ENCODE peak calls at places on chromosomes 13 and 19, in ten cellular contexts. K is CD8-positive, alpha-beta memory T cell; M is fibroblast of lung; O is tibial nerve; G is prostate gland; V is naive thymus-derived CD4-positive, alpha-beta T cell; I is Caco-2; X is ascending aorta; S is CD4-positive, CD25-positive, alpha-beta regulatory T cell; E is left ventricle myocardium inferior. N is an unnamed sample. For H3K9me3 and H3K4me1, the result is how much of the 10 kb centered on the place peaks cover.

GRCh38 chr13:50222569-50223332 is 207.5 kb downstream of the KCNRG start:
- DNase-seq in K (peak), M (peak), O (peak), G (peak), V (no peak), I (peak), X (peak), S (no peak), E (peak), N (no peak)

GRCh38 chr19:40542197-40542859 is 34.3 kb upstream of the SHKBP1 start:
- DNase-seq in K (no peak), M (peak), O (no peak), G (no peak), V (no peak), I (no peak), X (peak), S (no peak), E (peak), N (no peak)

GRCh38 chr19:34269968-34270621 is 15.7 kb downstream of the GARRE1 start:
- DNase-seq in K (peak), M (peak), O (no peak), G (no peak), V (peak), I (peak), X (peak), S (peak), E (peak), N (peak)

GRCh38 chr13:44249439-44249838 is 124.2 kb upstream of the SERP2 start:
- DNase-seq in K (no peak), M (peak), O (peak), G (peak), V (no peak), I (no peak), X (no peak), S (no peak), E (peak), N (no peak)

GRCh38 chr13:70203661-70204229 is 95.5 kb upstream of the KLHL1 start:
- DNase-seq in K (no peak), M (no peak), O (no peak), G (no peak), V (no peak), I (peak), X (no peak), S (peak), E (no peak), N (peak)

GRCh38 chr13:36298535-36299068 is 988 bp upstream of the CCDC169 start:
- DNase-seq in K (no peak), M (no peak), O (no peak), G (no peak), V (no peak), I (no peak), X (no peak), S (no peak), E (no peak), N (peak)

GRCh38 chr19:34173145-34173956 is 1.0 kb downstream of the LSM14A start:
- DNase-seq in K (no peak), M (peak), O (peak), G (peak), V (no peak), I (peak), X (no peak), S (peak), E (no peak), N (peak)

GRCh38 chr13:21530656-21531055 is 71.6 kb upstream of the ZDHHC20 start:
- DNase-seq in K (no peak), M (no peak), O (no peak), G (no peak), V (no peak), I (peak), X (no peak), S (no peak), E (no peak), N (no peak)

GRCh38 chr13:21902709-21903098 is 231.8 kb downstream of the FGF9 start:
- DNase-seq in K (no peak), M (no peak), O (no peak), G (no peak), V (no peak), I (no peak), X (no peak), S (no peak), E (no peak), N (no peak)

GRCh38 chr19:1097810-1098176 is 2.6 kb upstream of the POLR2E start:
- DNase-seq in K (no peak), M (no peak), O (no peak), G (no peak), V (no peak), I (peak), X (no peak), S (no peak), E (no peak), N (no peak)

GRCh38 chr13:111115841-111116500 is 861 bp downstream of the ARHGEF7 start:
- DNase-seq in K (no peak), M (peak), O (peak), G (no peak), V (no peak), I (no peak), X (peak), S (no peak), E (peak), N (no peak)

GRCh38 chr13:89204435-89204834 is 1533.3 kb downstream of the SLITRK5 start:
- DNase-seq in K (no peak), M (no peak), O (no peak), G (no peak), V (no peak), I (no peak), X (no peak), S (no peak), E (no peak), N (no peak)

GRCh38 chr13:35888327-35888940 is 242.7 kb downstream of the DCLK1 start:
- DNase-seq in K (no peak), M (peak), O (no peak), G (no peak), V (no peak), I (no peak), X (no peak), S (no peak), E (no peak), N (no peak)

GRCh38 chr13:109422163-109422562 is 364.2 kb downstream of the IRS2 start:
- DNase-seq in K (no peak), M (no peak), O (no peak), G (no peak), V (no peak), I (no peak), X (no peak), S (no peak), E (no peak), N (no peak)

GRCh38 chr19:43984687-43985000 is 656 bp downstream of the ZNF155 start:
- DNase-seq in K (no peak), M (no peak), O (no peak), G (peak), V (no peak), I (no peak), X (no peak), S (peak), E (peak), N (no peak)

GRCh38 chr19:13262450-13262849 is 112.2 kb downstream of the IER2 start:
- DNase-seq in K (no peak), M (peak), O (no peak), G (no peak), V (peak), I (peak), X (no peak), S (peak), E (no peak), N (peak)

GRCh38 chr13:55418095-55418494 is 1722.6 kb upstream of the PRR20A start:
- DNase-seq in K (no peak), M (no peak), O (no peak), G (no peak), V (no peak), I (no peak), X (no peak), S (no peak), E (no peak), N (no peak)

GRCh38 chr13:40694426-40694825 is 28.0 kb upstream of the FOXO1 start:
- DNase-seq in K (no peak), M (no peak), O (no peak), G (no peak), V (no peak), I (no peak), X (no peak), S (no peak), E (no peak), N (no peak)

GRCh38 chr13:40692946-40693345 is 26.5 kb upstream of the FOXO1 start:
- DNase-seq in K (no peak), M (peak), O (no peak), G (no peak), V (no peak), I (no peak), X (no peak), S (no peak), E (no peak), N (no peak)

GRCh38 chr13:40697711-40698110 is 31.3 kb upstream of the FOXO1 start:
- DNase-seq in K (no peak), M (no peak), O (no peak), G (no peak), V (no peak), I (no peak), X (no peak), S (no peak), E (no peak), N (no peak)
- H3K4me3 ChIP-seq in K (no peak), M (no peak), O (no peak), G (no peak), V (no peak), I (no peak), X (no peak), S (no peak), E (no peak), N (no peak)

GRCh38 chr19:53224606-53225005 is 30.1 kb downstream of the ZNF677 start:
- DNase-seq in K (no peak), M (no peak), O (no peak), G (no peak), V (no peak), I (no peak), X (no peak), S (no peak), E (no peak), N (no peak)
- H3K9me3 ChIP-seq in K (under half), M (under half), O (half or more), G (under half), V (half or more), I (under half), X (half or more), S (half or more), E (half or more), N (under half)

GRCh38 chr19:3056454-3057016 is 5.8 kb downstream of the TLE5 start:
- DNase-seq in K (no peak), M (no peak), O (no peak), G (no peak), V (no peak), I (no peak), X (no peak), S (no peak), E (no peak), N (no peak)
- H3K4me1 ChIP-seq in K (half or more), M (under half), O (under half), G (under half), V (half or more), I (under half), X (under half), S (half or more), E (half or more), N (under half)

GRCh38 chr19:45178262-45179062 is at the start of gene BLOC1S3:
- DNase-seq in K (peak), M (peak), O (peak), G (peak), V (peak), I (peak), X (peak), S (peak), E (peak), N (peak)

GRCh38 chr19:45179063-45179847 is 671 bp downstream of the BLOC1S3 start:
- DNase-seq in K (peak), M (peak), O (no peak), G (no peak), V (no peak), I (peak), X (no peak), S (peak), E (no peak), N (no peak)

GRCh38 chr19:45179848-45180370 is 1.3 kb downstream of the BLOC1S3 start:
- DNase-seq in K (no peak), M (no peak), O (no peak), G (no peak), V (no peak), I (no peak), X (no peak), S (no peak), E (no peak), N (peak)

GRCh38 chr19:45175663-45176345 is 2.2 kb downstream of the TRAPPC6A start:
- DNase-seq in K (no peak), M (no peak), O (no peak), G (no peak), V (no peak), I (no peak), X (no peak), S (no peak), E (no peak), N (no peak)

DNA sequence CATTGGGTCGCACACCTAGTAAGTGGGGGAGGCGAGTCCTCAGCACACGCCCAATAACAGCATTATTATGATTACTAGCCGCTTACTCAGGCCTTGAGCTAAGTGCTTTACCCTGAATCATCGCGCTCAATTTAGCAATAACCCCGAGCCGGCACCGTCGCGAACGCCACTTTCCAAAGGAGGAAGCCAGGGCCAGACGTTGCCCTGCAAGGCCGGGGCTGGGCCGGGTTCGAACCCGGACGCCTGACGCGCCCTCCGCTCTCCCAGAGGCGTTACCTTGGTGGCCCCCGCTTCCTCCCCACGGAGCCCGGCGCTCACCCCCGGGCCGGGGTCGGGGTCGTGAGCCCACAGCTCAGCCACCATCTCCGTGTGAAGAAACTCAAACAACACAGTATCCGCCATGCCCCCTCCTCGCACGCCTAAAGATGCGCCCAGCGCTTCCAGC is at the start of gene TRAPPC6A:
- DNase-seq in K (no peak), M (peak), O (no peak), G (no peak), V (no peak), I (no peak), X (no peak), S (no peak), E (no peak), N (no peak)
- H3K4me3 ChIP-seq in K (peak), M (peak), O (peak), G (peak), V (peak), I (peak), X (peak), S (peak), E (peak), N (peak)

GRCh38 chr19:51921949-51922348 is 5.3 kb upstream of the ZNF613 start:
- DNase-seq in K (no peak), M (no peak), O (no peak), G (no peak), V (no peak), I (peak), X (no peak), S (no peak), E (no peak), N (no peak)

GRCh38 chr19:51915324-51915867 is 10.6 kb upstream of the ZNF649 start:
- DNase-seq in K (no peak), M (no peak), O (no peak), G (no peak), V (no peak), I (no peak), X (no peak), S (no peak), E (no peak), N (no peak)

GRCh38 chr19:51919606-51920005 is 7.7 kb upstream of the ZNF613 start:
- DNase-seq in K (no peak), M (no peak), O (no peak), G (peak), V (no peak), I (no peak), X (no peak), S (no peak), E (no peak), N (no peak)

DNA sequence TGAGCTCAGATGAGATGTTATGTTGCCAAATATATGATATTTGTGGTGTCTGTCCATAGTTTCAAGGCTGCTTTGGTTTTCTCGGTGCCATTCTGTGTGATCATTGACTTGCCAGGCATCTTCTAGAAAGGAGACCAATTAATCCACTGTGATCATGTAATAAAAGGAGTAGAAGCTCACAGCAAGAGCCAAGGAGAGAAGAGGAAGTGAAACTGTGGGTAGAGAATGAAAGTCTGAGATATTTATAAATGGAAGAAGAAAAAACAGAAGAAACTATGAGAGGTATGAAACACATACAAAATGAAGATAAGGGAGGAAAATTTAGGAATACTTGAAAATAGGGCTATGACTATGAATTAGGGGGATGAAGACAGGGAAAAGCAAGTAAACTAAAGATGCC is 11.1 kb upstream of the ZNF613 start:
- DNase-seq in K (no peak), M (no peak), O (no peak), G (no peak), V (no peak), I (no peak), X (no peak), S (no peak), E (no peak), N (no peak)
- H3K9me3 ChIP-seq in K (under half), M (under half), O (under half), G (under half), V (half or more), I (under half), X (half or more), S (half or more), E (half or more), N (under half)